ENCODE peak calls at places on chromosomes 5 and 9, in ten cellular contexts. R is iPS DF 6.9; A is T follicular helper cell; E is NCI-H1694 treated with DMSO at 0.1 percent for 48 hours; O is hypothalamus; Q is left cardiac atrium; Y is progenitor cell of endocrine pancreas; C is activated effector memory CD4-positive, alpha-beta T cell treated with anti-CD3 and anti-CD28 coated beads, Interleukin-2, amount 50 U/mL, for 16 hours; P is MV-4-11; V is amygdala. N is an unnamed sample.

GRCh38 chr9:114769664-114770063 is 36.2 kb downstream of the TNFSF15 start:
- DNase-seq in R (no peak), P (no peak), O (no peak), Q (no peak), C (no peak), A (no peak), Y (no peak), E (no peak), V (no peak), N (peak; percentile 41)

GRCh38 chr9:132671620-132672412 is 1.6 kb downstream of the GTF3C4 start:
- DNase-seq in C (no peak), V (no peak), Q (no peak), O (no peak), E (no peak), R (no peak), A (no peak), P (no peak), Y (no peak), N (peak; percentile 47)

GRCh38 chr5:64331597-64332277 is 166.1 kb downstream of the RNF180 start:
- DNase-seq in P (no peak), C (no peak), O (peak; percentile 9), Q (peak; percentile 62), Y (no peak), V (no peak), E (no peak), A (no peak), R (no peak), N (no peak)

GRCh38 chr5:71586052-71586940 is 844 bp upstream of the MCCC2 start:
- DNase-seq in Y (no peak), V (no peak), E (no peak), O (no peak), P (peak; percentile 53), A (no peak), C (no peak), Q (no peak), R (peak; percentile 11), N (peak; percentile 77)

GRCh38 chr5:163612358-163613149 is 107.1 kb downstream of the MAT2B start:
- DNase-seq in P (no peak), Y (no peak), E (peak; percentile 58), O (no peak), C (no peak), Q (no peak), A (no peak), V (no peak), R (no peak), N (no peak)

GRCh38 chr9:37508135-37508833 is 22.5 kb downstream of the POLR1E start:
- DNase-seq in R (no peak), Y (no peak), P (no peak), E (no peak), Q (no peak), A (no peak), V (no peak), C (no peak), O (no peak), N (peak; percentile 42)

GRCh38 chr5:675111-675875 is 17.9 kb downstream of the TPPP start:
- DNase-seq in V (no peak), C (peak; percentile 55), Q (peak; percentile 21), A (no peak), P (no peak), Y (no peak), R (no peak), O (no peak), E (no peak), N (no peak)

GRCh38 chr5:159883522-159883950 is 32.7 kb upstream of the ADRA1B start:
- DNase-seq in R (no peak), C (no peak), E (no peak), O (no peak), V (no peak), P (no peak), A (no peak), Y (no peak), Q (no peak), N (peak; percentile 97)

GRCh38 chr5:11504794-11505193 is 399.5 kb downstream of the CTNND2 start:
- DNase-seq in Y (no peak), A (no peak), Q (peak; percentile 25), C (no peak), V (no peak), R (no peak), E (no peak), O (no peak), P (no peak), N (peak; percentile 64)

GRCh38 chr5:96595300-96596090 is 66.7 kb upstream of the CAST start:
- DNase-seq in E (no peak), C (no peak), Y (no peak), P (peak; percentile 33), A (no peak), Q (no peak), O (no peak), V (no peak), R (no peak), N (peak; percentile 41)

GRCh38 chr5:171521219-171521633 is 101.8 kb downstream of the FGF18 start:
- DNase-seq in A (no peak), Q (peak; percentile 38), P (no peak), R (no peak), V (no peak), E (no peak), O (no peak), C (no peak), Y (no peak), N (peak; percentile 94)

GRCh38 chr5:18281947-18282557 is 647.8 kb downstream of the TAF11L14 start:
- DNase-seq in O (no peak), E (peak; percentile 90), Q (no peak), A (no peak), P (peak; percentile 50), V (no peak), C (no peak), Y (no peak), R (no peak), N (peak; percentile 63)

GRCh38 chr9:121562261-121562780 is 62.7 kb upstream of the GGTA1 start:
- DNase-seq in V (no peak), A (no peak), E (no peak), R (no peak), Y (no peak), P (peak; percentile 72), O (no peak), C (no peak), Q (no peak), N (no peak)

GRCh38 chr5:3163626-3164025 is 412.1 kb upstream of the IRX2 start:
- DNase-seq in A (no peak), Q (no peak), R (no peak), E (no peak), O (no peak), V (no peak), C (no peak), Y (no peak), P (no peak), N (no peak)

GRCh38 chr9:73154760-73155159 is 3.1 kb downstream of the ANXA1 start:
- DNase-seq in E (no peak), P (peak; percentile 69), V (no peak), Y (no peak), A (no peak), O (no peak), Q (no peak), R (no peak), C (no peak), N (peak; percentile 43)